ENCODE peak calls at places on chromosomes 7 and 10, in nine cellular contexts. M, I, B, A, O, Y, Z, H and V are unnamed samples.

GRCh38 chr7:139644191-139644590 is 120.7 kb downstream of the CLEC2L start:
- DNase-seq in M (no peak), I (no peak), B (no peak), A (no peak), O (no peak), Y (no peak), Z (no peak), H (no peak), V (no peak)

GRCh38 chr10:24513155-24513554 is 210.5 kb downstream of the ARHGAP21 start:
- DNase-seq in M (no peak), I (no peak), B (no peak), A (no peak), O (no peak), Y (no peak), Z (no peak), H (no peak), V (no peak)

GRCh38 chr7:138460176-138460648 is at the start of gene TRIM24:
- DNase-seq in M (peak; percentile 99), I (peak; percentile 98), B (no peak), A (no peak), O (no peak), Y (no peak), Z (no peak), H (no peak), V (peak; percentile 97)

GRCh38 chr10:4947635-4948596 is 15.3 kb upstream of the AKR1C1 start:
- DNase-seq in M (no peak), I (peak; percentile 48), B (no peak), A (no peak), O (peak; percentile 36), Y (no peak), Z (no peak), H (peak; percentile 87), V (no peak)

GRCh38 chr10:17088118-17088806 is 41.3 kb downstream of the CUBN start:
- DNase-seq in M (no peak), I (no peak), B (no peak), A (no peak), O (no peak), Y (no peak), Z (no peak), H (peak; percentile 37), V (no peak)

GRCh38 chr10:98519936-98520335 is 73.2 kb upstream of the HPS1 start:
- DNase-seq in M (no peak), I (no peak), B (no peak), A (no peak), O (no peak), Y (no peak), Z (no peak), H (no peak), V (no peak)

GRCh38 chr10:68121862-68122261 is 12.6 kb downstream of the MYPN start:
- DNase-seq in M (no peak), I (no peak), B (no peak), A (no peak), O (no peak), Y (no peak), Z (no peak), H (no peak), V (no peak)

GRCh38 chr10:115045516-115045915 is 47.6 kb upstream of the ATRNL1 start:
- DNase-seq in M (no peak), I (no peak), B (no peak), A (no peak), O (no peak), Y (no peak), Z (no peak), H (no peak), V (no peak)

GRCh38 chr7:22663319-22663718 is 63.7 kb upstream of the IL6 start:
- DNase-seq in M (no peak), I (no peak), B (no peak), A (no peak), O (no peak), Y (no peak), Z (no peak), H (no peak), V (no peak)

GRCh38 chr10:80041162-80041561 is 37.3 kb upstream of the TMEM254 start:
- DNase-seq in M (no peak), I (no peak), B (no peak), A (no peak), O (no peak), Y (no peak), Z (no peak), H (no peak), V (no peak)

GRCh38 chr10:95295031-95295755 is 4.4 kb upstream of the PDLIM1 start:
- DNase-seq in M (peak; percentile 96), I (peak; percentile 59), B (no peak), A (peak; percentile 79), O (peak; percentile 48), Y (peak; percentile 94), Z (peak; percentile 69), H (no peak), V (peak; percentile 77)

GRCh38 chr7:668139-668871 is 58.2 kb upstream of the DNAAF5 start:
- DNase-seq in M (peak; percentile 79), I (peak; percentile 52), B (no peak), A (peak; percentile 31), O (no peak), Y (no peak), Z (no peak), H (peak; percentile 67), V (no peak)

GRCh38 chr10:23294638-23295247 is 49.9 kb downstream of the C10orf67 start:
- DNase-seq in M (no peak), I (no peak), B (no peak), A (no peak), O (no peak), Y (peak; percentile 27), Z (no peak), H (no peak), V (no peak)

GRCh38 chr10:93589648-93590562 is 11.1 kb downstream of the RBP4 start:
- DNase-seq in M (no peak), I (no peak), B (no peak), A (no peak), O (no peak), Y (no peak), Z (no peak), H (no peak), V (no peak)

GRCh38 chr10:3749597-3750351 is 35.2 kb downstream of the KLF6 start:
- DNase-seq in M (no peak), I (peak; percentile 68), B (no peak), A (no peak), O (no peak), Y (no peak), Z (no peak), H (peak; percentile 72), V (peak; percentile 48)

GRCh38 chr7:45921699-45922519 is 837 bp upstream of the IGFBP3 start:
- DNase-seq in M (no peak), I (peak; percentile 64), B (no peak), A (peak; percentile 26), O (peak; percentile 46), Y (peak; percentile 74), Z (no peak), H (no peak), V (peak; percentile 51)

GRCh38 chr10:29117781-29118180 is 171.1 kb upstream of the LYZL1 start:
- DNase-seq in M (no peak), I (no peak), B (no peak), A (no peak), O (no peak), Y (no peak), Z (no peak), H (no peak), V (no peak)

GRCh38 chr10:29124864-29125263 is 164.0 kb upstream of the LYZL1 start:
- DNase-seq in M (no peak), I (no peak), B (no peak), A (no peak), O (no peak), Y (no peak), Z (no peak), H (no peak), V (no peak)

GRCh38 chr10:29120216-29120615 is 168.7 kb upstream of the LYZL1 start:
- DNase-seq in M (no peak), I (no peak), B (no peak), A (no peak), O (no peak), Y (no peak), Z (no peak), H (peak; percentile 36), V (no peak)

GRCh38 chr10:29113251-29113945 is 175.5 kb upstream of the LYZL1 start:
- DNase-seq in M (no peak), I (no peak), B (no peak), A (no peak), O (no peak), Y (no peak), Z (no peak), H (no peak), V (no peak)

GRCh38 chr10:29119374-29119773 is 169.5 kb upstream of the LYZL1 start:
- DNase-seq in M (no peak), I (peak; percentile 34), B (no peak), A (peak; percentile 72), O (peak; percentile 31), Y (peak; percentile 48), Z (peak; percentile 59), H (no peak), V (no peak)
- H3K9me3 ChIP-seq in M (peaks cover 20% of the 10 kb centered on the region), I (peaks cover 26% of the 10 kb centered on the region), B (no peaks in the 10 kb centered on the region), A (peaks cover 4% of the 10 kb centered on the region), O (no peaks in the 10 kb centered on the region), Y (no peaks in the 10 kb centered on the region), Z (no peaks in the 10 kb centered on the region), H (peaks cover 2% of the 10 kb centered on the region), V (peaks cover 19% of the 10 kb centered on the region)

DNA sequence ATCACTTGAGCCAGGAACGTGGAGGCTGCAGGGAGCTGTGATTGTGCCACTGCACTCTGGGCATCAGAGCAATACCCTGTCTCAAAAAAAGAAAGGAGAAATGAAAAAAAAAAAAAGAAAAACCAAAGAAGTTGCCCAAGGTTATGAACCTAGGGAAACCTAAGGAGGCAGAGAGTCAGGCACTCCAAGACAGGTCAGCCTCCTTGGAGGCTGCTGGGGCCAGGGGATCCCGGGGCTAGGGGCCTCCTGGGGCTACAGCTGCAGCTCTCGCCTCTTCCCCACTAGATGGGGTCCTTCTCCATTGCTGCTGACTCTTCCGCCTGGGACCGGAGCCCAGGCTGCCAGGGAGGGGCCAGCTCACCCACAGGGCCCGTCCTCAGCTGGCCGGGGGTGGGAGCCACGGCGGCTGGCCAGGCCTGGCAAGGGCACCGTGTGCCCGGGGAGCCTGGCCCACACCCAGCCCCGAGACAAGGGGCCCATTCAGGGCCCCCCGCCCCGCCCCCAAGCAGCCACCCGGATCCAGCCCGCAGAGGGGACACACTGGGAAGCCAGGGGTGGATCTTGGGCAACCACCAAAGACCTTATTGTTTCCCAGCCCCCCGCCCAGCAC is 1.7 kb upstream of the SPACDR start:
- DNase-seq in M (peak; percentile 84), I (peak; percentile 89), B (no peak), A (peak; percentile 69), O (peak; percentile 88), Y (no peak), Z (peak; percentile 87), H (no peak), V (peak; percentile 76)
- TF ChIP-seq CTCF in M (peak; percentile 26), I (peak; percentile 64), B (peak; percentile 89), A (peak; percentile 59), O (peak; percentile 42), Y (no peak), Z (peak; percentile 70), H (peak; percentile 74), V (peak; percentile 59)

GRCh38 chr10:81288544-81288943 is 586.5 kb upstream of the NRG3 start:
- DNase-seq in M (no peak), I (no peak), B (no peak), A (no peak), O (no peak), Y (peak; percentile 84), Z (no peak), H (no peak), V (no peak)
- H3K9me3 ChIP-seq in M (no peaks in the 10 kb centered on the region), I (peaks cover 9% of the 10 kb centered on the region), B (no peaks in the 10 kb centered on the region), A (no peaks in the 10 kb centered on the region), O (no peaks in the 10 kb centered on the region), Y (no peaks in the 10 kb centered on the region), Z (no peaks in the 10 kb centered on the region), H (peaks cover 16% of the 10 kb centered on the region), V (peaks cover 16% of the 10 kb centered on the region)

GRCh38 chr7:47239927-47240570 is 341.9 kb downstream of the TNS3 start:
- DNase-seq in M (no peak), I (no peak), B (no peak), A (no peak), O (no peak), Y (no peak), Z (no peak), H (no peak), V (no peak)
- TF ChIP-seq CTCF in M (no peak), I (no peak), B (no peak), A (no peak), O (no peak), Y (no peak), Z (no peak), H (no peak), V (no peak)